ENCODE peak calls at places on chromosomes 16 and 17, in seven cellular contexts. S is brain pericyte, O is A673, F is anterior cingulate cortex, Z is H54, W is KBM-7, B is RWPE1. C is an unnamed sample.

GRCh38 chr17:61816538-61816937 is 46.8 kb downstream of the BRIP1 start:
- DNase-seq in W (peak), O (peak), B (no peak), S (no peak), F (no peak), Z (no peak), C (no peak)

GRCh38 chr17:67575325-67575724 is 142.4 kb upstream of the NOL11 start:
- DNase-seq in O (no peak), W (no peak), Z (no peak), B (no peak), F (no peak), S (no peak), C (peak)

GRCh38 chr16:87602005-87602790 is at the start of gene JPH3:
- DNase-seq in Z (no peak), O (peak), B (no peak), S (no peak), F (no peak), W (no peak), C (peak)

GRCh38 chr16:66977341-66978113 is 10.9 kb upstream of the CES4A start:
- DNase-seq in F (peak), S (no peak), Z (peak), B (peak), W (peak), O (peak), C (peak)

GRCh38 chr17:79699386-79700036 is 31.2 kb upstream of the ENPP7 start:
- DNase-seq in S (no peak), B (no peak), O (no peak), Z (no peak), W (no peak), F (no peak), C (no peak)

GRCh38 chr17:2087597-2088211 is 32.8 kb downstream of the HIC1 start:
- DNase-seq in O (no peak), B (no peak), Z (no peak), W (peak), F (peak), S (no peak), C (no peak)

GRCh38 chr17:17391575-17392370 is 85.0 kb upstream of the MED9 start:
- DNase-seq in S (no peak), Z (no peak), O (peak), W (peak), F (no peak), B (no peak), C (peak)

GRCh38 chr17:80125656-80126448 is 21.1 kb downstream of the EIF4A3 start:
- DNase-seq in F (no peak), B (no peak), O (no peak), W (no peak), Z (no peak), S (no peak), C (no peak)

GRCh38 chr16:85401917-85402766 is 211.0 kb upstream of the GSE1 start:
- DNase-seq in S (no peak), O (no peak), B (no peak), W (no peak), F (no peak), Z (no peak), C (no peak)

GRCh38 chr17:66726371-66726770 is 108.5 kb upstream of the CACNG5 start:
- DNase-seq in Z (no peak), O (no peak), B (no peak), F (no peak), W (no peak), S (no peak), C (no peak)

GRCh38 chr17:74738051-74738996 is 1.3 kb downstream of the RAB37 start:
- DNase-seq in Z (no peak), O (no peak), S (no peak), F (no peak), B (no peak), W (peak), C (no peak)

GRCh38 chr17:82938486-82939212 is 98.8 kb upstream of the ZNF750 start:
- DNase-seq in B (no peak), O (no peak), Z (no peak), S (no peak), W (no peak), F (no peak), C (no peak)

GRCh38 chr17:38687291-38687690 is 12.5 kb upstream of the EPOP start:
- DNase-seq in S (no peak), F (no peak), W (no peak), O (no peak), B (no peak), Z (no peak), C (no peak)

GRCh38 chr17:76481091-76481655 is 13.8 kb downstream of the AANAT start:
- DNase-seq in B (no peak), W (no peak), S (no peak), Z (no peak), O (no peak), F (peak), C (no peak)

GRCh38 chr16:54437361-54437760 is 150.8 kb upstream of the IRX3 start:
- DNase-seq in B (no peak), O (no peak), W (no peak), F (no peak), S (no peak), Z (no peak), C (peak)

GRCh38 chr16:29848420-29849297 is 14.4 kb downstream of the CDIPT start:
- DNase-seq in W (peak), F (peak), S (no peak), O (peak), B (peak), Z (peak), C (peak)

GRCh38 chr16:47045023-47045422 is 71.5 kb upstream of the DNAJA2 start:
- DNase-seq in F (peak), S (no peak), B (no peak), W (peak), Z (no peak), O (no peak), C (no peak)

GRCh38 chr17:74697477-74697876 is 15.2 kb downstream of the CD300LF start:
- DNase-seq in F (no peak), Z (no peak), O (no peak), W (no peak), S (no peak), B (no peak), C (no peak)

GRCh38 chr17:17416400-17417360 is 60.1 kb upstream of the MED9 start:
- DNase-seq in O (peak), B (no peak), W (no peak), S (no peak), F (peak), Z (no peak), C (no peak)

GRCh38 chr17:14873996-14874395 is 391.1 kb downstream of the PMP22 start:
- DNase-seq in F (no peak), O (no peak), Z (no peak), S (no peak), B (no peak), W (no peak), C (no peak)

GRCh38 chr17:49989518-49989880 is 5.5 kb downstream of the DLX3 start:
- DNase-seq in S (no peak), B (no peak), W (no peak), Z (no peak), O (no peak), F (no peak), C (no peak)

GRCh38 chr17:41959336-41960095 is 7.1 kb upstream of the CNP start:
- DNase-seq in B (no peak), O (peak), W (peak), F (no peak), S (no peak), Z (no peak), C (peak)

GRCh38 chr16:19245326-19245925 is 40.1 kb upstream of the CLEC19A start:
- DNase-seq in W (no peak), O (no peak), B (no peak), S (no peak), F (no peak), Z (no peak), C (no peak)

GRCh38 chr17:65604070-65604469 is 42.6 kb upstream of the AXIN2 start:
- DNase-seq in O (peak), S (no peak), W (no peak), Z (no peak), B (no peak), F (no peak), C (no peak)

GRCh38 chr17:77696720-77697460 is 261.6 kb upstream of the TNRC6C start:
- DNase-seq in W (no peak), F (peak), S (no peak), B (no peak), O (no peak), Z (no peak), C (peak)

GRCh38 chr17:9788582-9788981 is 2.8 kb downstream of the DHRS7C start:
- DNase-seq in W (no peak), B (no peak), Z (no peak), F (no peak), S (no peak), O (no peak), C (no peak)

GRCh38 chr16:13376174-13376573 is 474.8 kb downstream of the SHISA9 start:
- DNase-seq in F (no peak), Z (no peak), S (no peak), W (no peak), B (no peak), O (no peak), C (no peak)

GRCh38 chr17:51230306-51230705 is 29.5 kb downstream of the MBTD1 start:
- DNase-seq in S (no peak), B (no peak), W (no peak), Z (no peak), O (no peak), F (no peak), C (no peak)

C was measured in NCI-H82.